ENCODE peak calls at places on chromosomes 7 and 10, in nine cellular contexts. Z, Q, P, I, R, G, Y, E and K are unnamed samples.

GRCh38 chr7:105012503-105013282 is 1.3 kb upstream of the KMT2E start:
- DNase-seq in G (peak), I (peak), P (peak), R (peak), Z (peak), Y (peak), Q (peak), E (peak), K (peak)

GRCh38 chr7:104196161-104196560 is 11.7 kb downstream of the ORC5 start:
- DNase-seq in R (no peak), P (no peak), Q (no peak), Y (no peak), G (no peak), E (no peak), I (no peak), Z (peak), K (no peak)

GRCh38 chr7:95104739-95105138 is 197.3 kb downstream of the PPP1R9A start:
- DNase-seq in I (peak), Q (no peak), R (no peak), P (no peak), G (no peak), Z (no peak), E (no peak), Y (no peak), K (no peak)

GRCh38 chr7:32347244-32347828 is 142.8 kb downstream of the LSM5 start:
- DNase-seq in R (peak), Z (peak), P (no peak), Y (peak), E (no peak), I (peak), G (peak), Q (peak), K (peak)

GRCh38 chr7:115352375-115352774 is 430.5 kb downstream of the MDFIC start:
- DNase-seq in P (no peak), R (no peak), Q (no peak), E (no peak), G (no peak), Z (peak), I (peak), Y (no peak), K (no peak)

GRCh38 chr10:124465003-124465776 is 3.6 kb downstream of the LHPP start:
- DNase-seq in I (no peak), Y (peak), E (no peak), P (no peak), Z (no peak), G (no peak), Q (peak), R (no peak), K (no peak)

GRCh38 chr10:18681971-18682403 is 22.8 kb downstream of the ARL5B start:
- DNase-seq in E (no peak), G (no peak), R (no peak), I (peak), P (no peak), Y (no peak), Z (no peak), Q (no peak), K (no peak)

GRCh38 chr10:133102415-133103095 is 14.8 kb downstream of the ADGRA1 start:
- DNase-seq in Z (no peak), G (no peak), Q (no peak), Y (no peak), R (no peak), P (no peak), I (no peak), E (no peak), K (no peak)

GRCh38 chr10:11472158-11472753 is 139.2 kb downstream of the USP6NL start:
- DNase-seq in Z (peak), Y (peak), Q (peak), E (peak), P (peak), I (peak), R (peak), G (peak), K (peak)

GRCh38 chr7:142583424-142583823 is 165.8 kb upstream of the PRSS1 start:
- DNase-seq in I (peak), R (peak), Z (no peak), E (peak), Y (no peak), P (no peak), G (no peak), Q (peak), K (peak)

GRCh38 chr7:77685219-77685618 is 11.0 kb upstream of the RSBN1L start:
- DNase-seq in Q (no peak), G (no peak), I (no peak), Z (no peak), Y (no peak), E (no peak), R (no peak), P (no peak), K (no peak)

GRCh38 chr7:91541641-91542040 is 277.4 kb downstream of the FZD1 start:
- DNase-seq in R (no peak), G (no peak), Y (no peak), E (no peak), I (peak), P (no peak), Q (no peak), Z (no peak), K (no peak)